ENCODE peak calls at places on chromosomes 11 and 22, in nine cellular contexts. One of them, this sample, is unnamed.

GRCh38 chr11:19633276-19633675 is 79.4 kb upstream of the NAV2 start:
- DNase-seq in tibial artery: peak; percentile 90
- DNase-seq in pancreas: peak; percentile 16
- DNase-seq in AG10803: peak; percentile 39
- DNase-seq in B cell: no peak
- DNase-seq in fibroblast of villous mesenchyme: no peak
- DNase-seq in stomach: peak; percentile 28
- DNase-seq in lower lobe of right lung: peak; percentile 85
- DNase-seq in heart right ventricle: peak; percentile 38
- DNase-seq in this sample: no peak

GRCh38 chr11:103924166-103925013 is 112.0 kb upstream of the DDI1 start:
- DNase-seq in tibial artery: no peak
- DNase-seq in pancreas: no peak
- DNase-seq in AG10803: no peak
- DNase-seq in B cell: no peak
- DNase-seq in fibroblast of villous mesenchyme: no peak
- DNase-seq in stomach: no peak
- DNase-seq in lower lobe of right lung: no peak
- DNase-seq in heart right ventricle: no peak
- DNase-seq in this sample: no peak

GRCh38 chr11:126716456-126717083 is 284.0 kb downstream of the KIRREL3 start:
- DNase-seq in tibial artery: no peak
- DNase-seq in pancreas: peak; percentile 66
- DNase-seq in AG10803: peak; percentile 37
- DNase-seq in B cell: no peak
- DNase-seq in fibroblast of villous mesenchyme: peak; percentile 22
- DNase-seq in stomach: peak; percentile 67
- DNase-seq in lower lobe of right lung: no peak
- DNase-seq in heart right ventricle: no peak
- DNase-seq in this sample: peak; percentile 64

GRCh38 chr11:119861160-119861559 is 132.2 kb upstream of the NECTIN1 start:
- DNase-seq in tibial artery: no peak
- DNase-seq in pancreas: no peak
- DNase-seq in AG10803: no peak
- DNase-seq in B cell: no peak
- DNase-seq in fibroblast of villous mesenchyme: no peak
- DNase-seq in stomach: no peak
- DNase-seq in lower lobe of right lung: no peak
- DNase-seq in heart right ventricle: no peak
- DNase-seq in this sample: no peak

GRCh38 chr11:71425851-71426250 is 22.3 kb downstream of the DHCR7 start:
- DNase-seq in tibial artery: no peak
- DNase-seq in pancreas: no peak
- DNase-seq in AG10803: no peak
- DNase-seq in B cell: no peak
- DNase-seq in fibroblast of villous mesenchyme: no peak
- DNase-seq in stomach: no peak
- DNase-seq in lower lobe of right lung: no peak
- DNase-seq in heart right ventricle: no peak
- DNase-seq in this sample: no peak

GRCh38 chr11:120929664-120930154 is 94.2 kb upstream of the TBCEL start:
- DNase-seq in tibial artery: no peak
- DNase-seq in pancreas: peak; percentile 24
- DNase-seq in AG10803: peak; percentile 28
- DNase-seq in B cell: peak; percentile 39
- DNase-seq in fibroblast of villous mesenchyme: peak; percentile 35
- DNase-seq in stomach: peak; percentile 36
- DNase-seq in lower lobe of right lung: peak; percentile 55
- DNase-seq in heart right ventricle: no peak
- DNase-seq in this sample: peak; percentile 59

GRCh38 chr11:34311126-34311525 is 46.7 kb downstream of the ABTB2 start:
- DNase-seq in tibial artery: no peak
- DNase-seq in pancreas: no peak
- DNase-seq in AG10803: no peak
- DNase-seq in B cell: no peak
- DNase-seq in fibroblast of villous mesenchyme: no peak
- DNase-seq in stomach: no peak
- DNase-seq in lower lobe of right lung: no peak
- DNase-seq in heart right ventricle: peak; percentile 39
- DNase-seq in this sample: no peak

GRCh38 chr11:102306817-102307814 is 10.2 kb upstream of the BIRC3 start:
- DNase-seq in tibial artery: no peak
- DNase-seq in pancreas: no peak
- DNase-seq in AG10803: no peak
- DNase-seq in B cell: peak; percentile 47
- DNase-seq in fibroblast of villous mesenchyme: no peak
- DNase-seq in stomach: no peak
- DNase-seq in lower lobe of right lung: no peak
- DNase-seq in heart right ventricle: no peak
- DNase-seq in this sample: no peak

GRCh38 chr11:74366576-74366975 is 31.7 kb downstream of the PGM2L1 start:
- DNase-seq in tibial artery: no peak
- DNase-seq in pancreas: no peak
- DNase-seq in AG10803: peak; percentile 90
- DNase-seq in B cell: no peak
- DNase-seq in fibroblast of villous mesenchyme: peak; percentile 61
- DNase-seq in stomach: no peak
- DNase-seq in lower lobe of right lung: no peak
- DNase-seq in heart right ventricle: no peak
- DNase-seq in this sample: no peak

GRCh38 chr11:128061321-128061871 is 526.0 kb downstream of the ETS1 start:
- DNase-seq in tibial artery: no peak
- DNase-seq in pancreas: no peak
- DNase-seq in AG10803: peak; percentile 39
- DNase-seq in B cell: no peak
- DNase-seq in fibroblast of villous mesenchyme: peak; percentile 69
- DNase-seq in stomach: no peak
- DNase-seq in lower lobe of right lung: no peak
- DNase-seq in heart right ventricle: no peak
- DNase-seq in this sample: no peak

GRCh38 chr11:118175600-118176399 is 639 bp downstream of the SCN2B start:
- DNase-seq in tibial artery: no peak
- DNase-seq in pancreas: no peak
- DNase-seq in AG10803: no peak
- DNase-seq in B cell: no peak
- DNase-seq in fibroblast of villous mesenchyme: no peak
- DNase-seq in stomach: no peak
- DNase-seq in lower lobe of right lung: no peak
- DNase-seq in heart right ventricle: no peak
- DNase-seq in this sample: no peak

GRCh38 chr11:134779179-134779578 is 367.1 kb upstream of the B3GAT1 start:
- DNase-seq in tibial artery: no peak
- DNase-seq in pancreas: no peak
- DNase-seq in AG10803: no peak
- DNase-seq in B cell: no peak
- DNase-seq in fibroblast of villous mesenchyme: peak; percentile 23
- DNase-seq in stomach: no peak
- DNase-seq in lower lobe of right lung: no peak
- DNase-seq in heart right ventricle: no peak
- DNase-seq in this sample: no peak

DNA sequence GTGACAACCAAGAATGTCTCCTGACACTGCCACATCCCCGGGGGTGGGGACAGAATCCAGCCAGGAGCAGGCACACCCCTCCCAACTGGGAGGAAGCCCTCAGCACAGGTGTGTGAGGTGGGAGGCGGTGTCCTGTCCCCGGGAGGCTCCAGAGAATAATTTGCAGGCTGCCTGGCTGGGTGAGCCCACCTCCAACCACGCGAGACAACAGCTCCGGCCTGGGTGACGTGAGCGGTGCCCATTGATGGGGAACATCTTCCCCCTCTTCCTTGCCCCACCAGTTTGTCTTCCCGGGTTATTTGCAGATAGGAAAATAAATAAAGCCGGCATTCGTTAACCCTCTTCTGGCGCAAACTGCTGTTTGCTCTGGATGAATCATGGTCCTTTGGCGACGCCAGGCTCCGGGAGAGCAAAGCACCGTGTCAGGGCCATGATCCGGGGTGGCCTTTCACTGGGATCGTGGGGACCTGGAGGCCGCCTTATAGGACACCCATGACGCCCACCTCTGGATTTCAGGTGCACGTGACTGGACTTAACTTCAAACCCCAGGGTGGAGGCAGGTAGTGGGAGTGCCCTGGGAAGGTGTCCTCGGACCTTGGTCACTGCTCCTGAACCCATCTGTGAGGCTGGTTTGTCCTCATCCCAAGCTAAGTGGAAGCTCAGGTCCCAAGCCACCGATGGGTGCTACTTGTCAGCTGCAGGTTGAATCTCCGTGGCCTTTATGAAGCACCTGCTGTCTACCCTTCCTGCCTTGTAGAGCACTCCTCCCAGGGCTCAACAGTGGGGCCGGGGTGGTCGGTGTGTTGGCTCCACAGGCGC is 13.9 kb downstream of the CCND1 start:
- DNase-seq in tibial artery: peak; percentile 14
- DNase-seq in pancreas: peak; percentile 49
- DNase-seq in AG10803: no peak
- DNase-seq in B cell: no peak
- DNase-seq in fibroblast of villous mesenchyme: no peak
- DNase-seq in stomach: no peak
- DNase-seq in lower lobe of right lung: no peak
- DNase-seq in heart right ventricle: no peak
- DNase-seq in this sample: no peak
- TF ChIP-seq CTCF in tibial artery: no peak
- TF ChIP-seq CTCF in pancreas: no peak
- TF ChIP-seq CTCF in AG10803: no peak
- TF ChIP-seq CTCF in B cell: no peak
- TF ChIP-seq CTCF in fibroblast of villous mesenchyme: no peak
- TF ChIP-seq CTCF in stomach: no peak
- TF ChIP-seq CTCF in lower lobe of right lung: no peak
- TF ChIP-seq CTCF in heart right ventricle: no peak
- TF ChIP-seq CTCF in this sample: no peak

DNA sequence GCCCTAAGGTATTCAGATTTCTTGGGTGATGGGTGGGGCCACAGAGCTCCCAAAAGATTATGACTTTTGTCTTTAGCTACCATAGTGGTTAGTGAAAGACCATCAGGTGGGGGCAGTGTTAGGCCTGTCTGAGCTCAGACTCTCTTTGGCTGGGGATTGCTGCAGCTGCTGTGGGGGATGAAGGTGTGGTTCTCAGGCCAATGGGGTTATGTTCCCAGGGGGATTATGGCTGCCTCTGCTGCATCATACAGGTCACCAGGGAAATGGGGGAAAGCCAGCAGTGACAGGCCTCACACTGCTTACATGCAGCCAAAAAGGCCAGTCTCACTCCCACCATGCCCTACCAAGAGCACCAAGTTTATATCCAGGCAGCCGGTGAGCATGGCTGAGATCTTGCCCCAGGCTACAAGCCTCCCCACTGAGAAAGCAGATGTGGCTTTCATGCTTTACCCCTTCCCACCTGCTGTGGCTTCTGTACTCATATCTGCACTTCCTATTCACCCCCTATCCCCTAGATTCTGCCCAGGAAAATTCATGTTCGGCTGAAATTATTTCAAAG is 24.8 kb downstream of the CNTF start:
- DNase-seq in tibial artery: no peak
- DNase-seq in pancreas: no peak
- DNase-seq in AG10803: no peak
- DNase-seq in B cell: no peak
- DNase-seq in fibroblast of villous mesenchyme: no peak
- DNase-seq in stomach: no peak
- DNase-seq in lower lobe of right lung: no peak
- DNase-seq in heart right ventricle: no peak
- DNase-seq in this sample: no peak
- TF ChIP-seq CTCF in tibial artery: no peak
- TF ChIP-seq CTCF in pancreas: no peak
- TF ChIP-seq CTCF in AG10803: no peak
- TF ChIP-seq CTCF in B cell: no peak
- TF ChIP-seq CTCF in fibroblast of villous mesenchyme: no peak
- TF ChIP-seq CTCF in stomach: no peak
- TF ChIP-seq CTCF in lower lobe of right lung: no peak
- TF ChIP-seq CTCF in heart right ventricle: no peak
- TF ChIP-seq CTCF in this sample: no peak

GRCh38 chr11:123235117-123235686 is 40.2 kb upstream of the CLMP start:
- DNase-seq in tibial artery: peak; percentile 36
- DNase-seq in pancreas: peak; percentile 52
- DNase-seq in AG10803: no peak
- DNase-seq in B cell: no peak
- DNase-seq in fibroblast of villous mesenchyme: peak; percentile 48
- DNase-seq in stomach: peak; percentile 44
- DNase-seq in lower lobe of right lung: peak; percentile 55
- DNase-seq in heart right ventricle: peak; percentile 53
- DNase-seq in this sample: peak; percentile 14
- TF ChIP-seq CTCF in tibial artery: peak; percentile 21
- TF ChIP-seq CTCF in pancreas: peak; percentile 12
- TF ChIP-seq CTCF in AG10803: peak; percentile 52
- TF ChIP-seq CTCF in B cell: no peak
- TF ChIP-seq CTCF in fibroblast of villous mesenchyme: peak; percentile 69
- TF ChIP-seq CTCF in stomach: peak; percentile 23
- TF ChIP-seq CTCF in lower lobe of right lung: peak; percentile 36
- TF ChIP-seq CTCF in heart right ventricle: peak; percentile 51
- TF ChIP-seq CTCF in this sample: peak; percentile 48

GRCh38 chr22:44067901-44068300 is 43.8 kb downstream of the PARVB start:
- DNase-seq in tibial artery: no peak
- DNase-seq in pancreas: no peak
- DNase-seq in AG10803: no peak
- DNase-seq in B cell: no peak
- DNase-seq in fibroblast of villous mesenchyme: no peak
- DNase-seq in stomach: no peak
- DNase-seq in lower lobe of right lung: no peak
- DNase-seq in heart right ventricle: no peak
- DNase-seq in this sample: no peak

GRCh38 chr22:44068422-44069191 is 44.5 kb downstream of the PARVB start:
- DNase-seq in tibial artery: peak; percentile 36
- DNase-seq in pancreas: no peak
- DNase-seq in AG10803: no peak
- DNase-seq in B cell: peak; percentile 83
- DNase-seq in fibroblast of villous mesenchyme: no peak
- DNase-seq in stomach: no peak
- DNase-seq in lower lobe of right lung: peak; percentile 75
- DNase-seq in heart right ventricle: peak; percentile 37
- DNase-seq in this sample: no peak

GRCh38 chr22:44070029-44070428 is 45.9 kb downstream of the PARVB start:
- DNase-seq in tibial artery: no peak
- DNase-seq in pancreas: no peak
- DNase-seq in AG10803: no peak
- DNase-seq in B cell: no peak
- DNase-seq in fibroblast of villous mesenchyme: no peak
- DNase-seq in stomach: no peak
- DNase-seq in lower lobe of right lung: no peak
- DNase-seq in heart right ventricle: no peak
- DNase-seq in this sample: no peak

GRCh38 chr22:44063462-44064371 is 39.6 kb downstream of the PARVB start:
- DNase-seq in tibial artery: no peak
- DNase-seq in pancreas: no peak
- DNase-seq in AG10803: no peak
- DNase-seq in B cell: no peak
- DNase-seq in fibroblast of villous mesenchyme: no peak
- DNase-seq in stomach: no peak
- DNase-seq in lower lobe of right lung: no peak
- DNase-seq in heart right ventricle: no peak
- DNase-seq in this sample: no peak

DNA sequence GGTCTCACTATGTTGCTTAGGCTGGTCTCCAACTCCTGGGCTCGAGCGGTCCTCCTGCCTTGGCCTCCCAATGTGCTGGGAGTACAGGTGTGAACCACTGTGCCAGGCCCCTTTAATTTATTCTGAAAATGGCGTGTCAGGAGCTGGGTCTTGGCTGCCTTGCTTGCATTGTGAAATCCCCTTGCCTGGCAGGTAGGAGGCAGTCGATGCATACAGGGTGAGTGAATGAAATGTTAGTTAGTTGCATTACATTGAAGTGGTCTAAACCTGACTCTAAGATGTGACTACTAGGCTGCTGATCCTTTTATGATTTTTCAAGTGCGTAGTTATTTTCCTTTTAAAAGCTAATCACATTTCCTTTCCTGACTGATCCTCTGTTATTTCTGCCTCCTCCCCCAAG is 42.9 kb downstream of the PARVB start:
- DNase-seq in tibial artery: no peak
- DNase-seq in pancreas: no peak
- DNase-seq in AG10803: no peak
- DNase-seq in B cell: no peak
- DNase-seq in fibroblast of villous mesenchyme: no peak
- DNase-seq in stomach: no peak
- DNase-seq in lower lobe of right lung: no peak
- DNase-seq in heart right ventricle: no peak
- DNase-seq in this sample: no peak
- TF ChIP-seq CTCF in tibial artery: no peak
- TF ChIP-seq CTCF in pancreas: no peak
- TF ChIP-seq CTCF in AG10803: no peak
- TF ChIP-seq CTCF in B cell: no peak
- TF ChIP-seq CTCF in fibroblast of villous mesenchyme: no peak
- TF ChIP-seq CTCF in stomach: no peak
- TF ChIP-seq CTCF in lower lobe of right lung: no peak
- TF ChIP-seq CTCF in heart right ventricle: no peak
- TF ChIP-seq CTCF in this sample: no peak